ENCODE peak calls at places on chromosomes 7 and 10, in six cellular contexts. F, D, L, B, G and C are unnamed samples.

GRCh38 chr7:44116789-44117666 is 6.3 kb downstream of the POLD2 start:
- DNase-seq in F (no peak), G (no peak), B (no peak), L (peak), D (no peak), C (no peak)

GRCh38 chr7:30727061-30727945 is 24.6 kb upstream of the INMT start:
- DNase-seq in D (no peak), G (peak), F (no peak), L (no peak), B (no peak), C (no peak)

GRCh38 chr10:18472977-18473376 is 178.4 kb downstream of the NSUN6 start:
- DNase-seq in G (no peak), L (peak), D (no peak), F (no peak), B (no peak), C (no peak)

GRCh38 chr7:157997080-157997440 is 590.6 kb downstream of the PTPRN2 start:
- DNase-seq in F (no peak), D (no peak), B (no peak), L (no peak), G (no peak), C (no peak)

GRCh38 chr7:87886875-87887274 is 10.6 kb downstream of the DBF4 start:
- DNase-seq in F (no peak), D (no peak), B (peak), L (peak), G (peak), C (no peak)

GRCh38 chr10:126966938-126967337 is 61.7 kb downstream of the DOCK1 start:
- DNase-seq in F (no peak), D (no peak), B (no peak), L (no peak), G (no peak), C (no peak)

GRCh38 chr10:42950606-42951485 is 126.0 kb upstream of the RET start:
- DNase-seq in L (no peak), B (no peak), D (peak), F (peak), G (no peak), C (no peak)

GRCh38 chr10:112365014-112365432 is 8.9 kb upstream of the ACSL5 start:
- DNase-seq in B (no peak), L (no peak), G (no peak), D (no peak), F (no peak), C (no peak)

GRCh38 chr10:110512461-110513187 is 14.9 kb downstream of the DUSP5 start:
- DNase-seq in G (peak), B (no peak), D (no peak), L (no peak), F (no peak), C (no peak)

GRCh38 chr10:108204528-108205313 is 1040.2 kb upstream of the SORCS1 start:
- DNase-seq in F (no peak), G (peak), L (peak), D (peak), B (peak), C (peak)

GRCh38 chr10:80356563-80356999 is at the start of the genes DYDC1 and DYDC2:
- DNase-seq in B (peak), G (no peak), L (peak), F (peak), D (peak), C (peak)

GRCh38 chr10:95431900-95432342 is 129.2 kb downstream of the SORBS1 start:
- DNase-seq in D (no peak), F (peak), G (no peak), L (no peak), B (no peak), C (no peak)

GRCh38 chr10:120517881-120518484 is 61.0 kb downstream of the PLPP4 start:
- DNase-seq in G (no peak), D (no peak), B (no peak), F (no peak), L (no peak), C (no peak)

GRCh38 chr7:143345428-143345900 is 17.0 kb downstream of the FAM131B start:
- DNase-seq in B (peak), D (peak), L (peak), F (peak), G (no peak), C (peak)

GRCh38 chr10:71478966-71479365 is 82.2 kb downstream of the CDH23 start:
- DNase-seq in B (no peak), G (no peak), L (no peak), D (no peak), F (no peak), C (no peak)

GRCh38 chr10:119908201-119908600 is 15.7 kb downstream of the SEC23IP start:
- DNase-seq in L (no peak), D (no peak), B (no peak), F (no peak), G (no peak), C (no peak)

GRCh38 chr10:61183971-61184370 is 240.0 kb upstream of the RHOBTB1 start:
- DNase-seq in D (no peak), L (no peak), B (no peak), F (no peak), G (no peak), C (no peak)

GRCh38 chr7:70679666-70680065 is 452.3 kb upstream of the GALNT17 start:
- DNase-seq in L (no peak), F (no peak), B (no peak), D (no peak), G (no peak), C (no peak)

GRCh38 chr10:103637855-103638561 is 144.5 kb downstream of the NEURL1 start:
- DNase-seq in B (peak), L (no peak), F (peak), D (no peak), G (peak), C (no peak)

GRCh38 chr10:133438711-133439273 is 14.4 kb upstream of the SPRN start:
- DNase-seq in D (no peak), G (peak), L (peak), F (no peak), B (no peak), C (no peak)

GRCh38 chr7:27194641-27195379 is 5.1 kb downstream of the HOXA13 start:
- DNase-seq in F (no peak), L (no peak), D (no peak), G (no peak), B (no peak), C (no peak)

GRCh38 chr7:89618269-89618668 is 536.0 kb upstream of the STEAP1 start:
- DNase-seq in F (no peak), G (no peak), L (no peak), D (no peak), B (no peak), C (no peak)
- TF ChIP-seq CTCF in F (no peak), G (no peak), L (no peak), D (peak), B (no peak), C (no peak)

GRCh38 chr10:47111329-47111862 is 188.6 kb upstream of the GDF10 start:
- DNase-seq in L (no peak), G (no peak), D (no peak), B (no peak), F (no peak), C (no peak)
- TF ChIP-seq CTCF in L (no peak), G (no peak), D (no peak), B (peak), F (no peak), C (no peak)

GRCh38 chr7:83472376-83472775 is 176.6 kb downstream of the SEMA3E start:
- DNase-seq in B (no peak), F (no peak), L (no peak), D (no peak), G (no peak), C (no peak)

GRCh38 chr7:83469491-83469890 is 179.4 kb downstream of the SEMA3E start:
- DNase-seq in F (no peak), L (no peak), G (no peak), B (no peak), D (no peak), C (no peak)

GRCh38 chr7:83476501-83476900 is 172.4 kb downstream of the SEMA3E start:
- DNase-seq in G (no peak), D (no peak), F (no peak), L (no peak), B (no peak), C (no peak)

GRCh38 chr7:83478601-83479000 is 170.3 kb downstream of the SEMA3E start:
- DNase-seq in D (no peak), B (no peak), G (no peak), F (no peak), L (no peak), C (no peak)

DNA sequence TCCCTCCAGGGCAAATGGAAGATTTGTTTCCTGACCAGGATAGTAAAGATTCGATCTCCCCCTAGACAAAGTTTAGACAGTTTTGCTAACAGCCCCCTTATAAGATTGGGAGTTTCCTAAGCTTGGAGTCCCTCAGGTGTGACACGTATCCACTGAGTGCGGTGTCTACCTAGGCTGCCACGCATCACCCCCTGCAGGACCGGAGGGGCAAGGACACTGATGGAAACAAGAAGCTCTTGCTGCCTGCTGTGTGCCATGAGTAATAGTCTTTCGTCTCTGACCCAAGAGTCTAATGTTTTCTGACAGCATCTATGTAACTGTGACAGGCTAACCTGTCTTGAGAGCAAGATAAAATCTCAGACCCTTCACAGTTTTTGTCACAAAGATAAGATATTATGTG is 173.5 kb downstream of the SEMA3E start:
- DNase-seq in B (peak), F (no peak), L (no peak), D (peak), G (no peak), C (no peak)
- TF ChIP-seq CTCF in B (peak), F (no peak), L (peak), D (peak), G (no peak), C (peak)

DNA sequence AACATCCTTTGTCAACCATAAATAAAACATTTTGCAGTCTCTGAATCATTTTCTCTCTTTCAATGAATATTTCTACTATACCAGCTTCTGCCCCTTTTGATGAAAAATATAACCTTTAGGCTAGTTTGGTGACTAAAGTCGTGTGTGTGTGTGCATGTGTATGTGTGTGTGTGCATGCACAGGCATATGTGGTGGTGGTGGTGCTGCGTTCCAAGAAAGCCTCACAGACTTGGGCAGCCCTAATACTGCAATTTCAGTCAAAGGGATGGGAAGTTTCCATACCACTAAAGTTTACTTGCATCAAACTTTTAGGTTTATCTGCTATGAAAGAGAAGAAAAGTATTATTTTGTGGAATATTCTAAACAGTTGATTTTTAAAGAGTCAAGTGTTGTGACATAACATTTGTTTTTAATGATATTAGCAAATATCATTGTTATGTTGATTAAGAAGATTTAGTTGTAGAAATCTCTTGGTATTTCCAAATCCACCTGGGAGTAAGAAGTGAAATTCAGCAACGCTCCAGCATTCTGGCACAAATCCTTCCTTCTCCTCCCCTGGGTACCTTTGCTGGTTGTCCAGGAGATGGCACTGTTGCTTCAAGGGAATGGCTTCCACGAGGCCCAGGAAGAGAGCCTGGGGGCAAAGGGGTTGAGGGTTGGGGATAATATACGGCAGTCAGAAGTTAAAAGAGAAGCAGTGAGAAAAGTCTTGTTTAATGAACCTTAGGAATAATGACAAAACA is 41.5 kb downstream of the ASB4 start:
- DNase-seq in G (peak), F (no peak), D (peak), L (peak), B (peak), C (peak)
- TF ChIP-seq CTCF in G (peak), F (peak), D (peak), L (peak), B (peak), C (peak)

GRCh38 chr10:30386801-30387588 is 37.9 kb upstream of the MTPAP start:
- DNase-seq in D (no peak), B (no peak), G (peak), L (no peak), F (no peak), C (no peak)

GRCh38 chr10:30387646-30388243 is 38.7 kb upstream of the MTPAP start:
- DNase-seq in B (no peak), G (peak), D (no peak), L (no peak), F (no peak), C (no peak)

GRCh38 chr10:30384051-30384674 is 35.1 kb upstream of the MTPAP start:
- DNase-seq in G (no peak), L (no peak), D (no peak), F (no peak), B (no peak), C (no peak)

GRCh38 chr10:30383366-30383765 is 34.3 kb upstream of the MTPAP start:
- DNase-seq in L (no peak), D (no peak), F (no peak), B (no peak), G (no peak), C (no peak)

GRCh38 chr10:30384791-30385201 is 35.7 kb upstream of the MTPAP start:
- DNase-seq in L (peak), B (peak), G (peak), F (no peak), D (peak), C (peak)
- TF ChIP-seq CTCF in L (peak), B (peak), G (peak), F (peak), D (peak), C (peak)